ENCODE peak calls at places on chromosomes 1 and 21, in four cellular contexts. G is B cell, A is lower lobe of right lung, I is fibroblast of mammary gland. D is an unnamed sample.

GRCh38 chr1:155207578-155208405 is at the start of gene THBS3:
- DNase-seq in G (no peak), A (no peak), I (no peak), D (peak; percentile 17)

GRCh38 chr21:42002421-42002958 is 7.7 kb downstream of the ZBTB21 start:
- DNase-seq in G (peak; percentile 56), A (no peak), I (peak; percentile 95), D (peak; percentile 58)

GRCh38 chr1:18934205-18935000 is 22.1 kb downstream of the IFFO2 start:
- DNase-seq in G (no peak), A (no peak), I (no peak), D (no peak)

GRCh38 chr1:233299450-233299849 is 3.9 kb upstream of the PCNX2 start:
- DNase-seq in G (no peak), A (no peak), I (no peak), D (no peak)

GRCh38 chr21:15000076-15000475 is 64.7 kb downstream of the NRIP1 start:
- DNase-seq in G (no peak), A (no peak), I (peak; percentile 52), D (no peak)

GRCh38 chr1:203143671-203144070 is 16.1 kb downstream of the ADORA1 start:
- DNase-seq in G (no peak), A (no peak), I (no peak), D (no peak)

GRCh38 chr1:115306146-115306545 is 31.9 kb downstream of the NGF start:
- DNase-seq in G (no peak), A (no peak), I (no peak), D (no peak)

GRCh38 chr21:18155508-18156193 is 89.0 kb upstream of the CHODL start:
- DNase-seq in G (no peak), A (no peak), I (no peak), D (no peak)

GRCh38 chr1:220409751-220410370 is 118.1 kb upstream of the MARK1 start:
- DNase-seq in G (no peak), A (no peak), I (no peak), D (no peak)

GRCh38 chr1:192512426-192513125 is 63.0 kb upstream of the RGS1 start:
- DNase-seq in G (no peak), A (no peak), I (no peak), D (no peak)

GRCh38 chr1:234768569-234769283 is 158.7 kb upstream of the IRF2BP2 start:
- DNase-seq in G (no peak), A (no peak), I (no peak), D (peak; percentile 40)

GRCh38 chr1:198700016-198700392 is 61.2 kb downstream of the PTPRC start:
- DNase-seq in G (no peak), A (no peak), I (no peak), D (no peak)

GRCh38 chr1:21706151-21706835 is 37.1 kb upstream of the RAP1GAP start:
- DNase-seq in G (peak; percentile 69), A (no peak), I (peak; percentile 52), D (no peak)

GRCh38 chr1:22031214-22031962 is 21.1 kb upstream of the CDC42 start:
- DNase-seq in G (no peak), A (peak; percentile 71), I (no peak), D (no peak)

GRCh38 chr1:117826551-117827078 is 102.8 kb downstream of the GDAP2 start:
- DNase-seq in G (no peak), A (no peak), I (peak; percentile 96), D (no peak)

GRCh38 chr1:45685308-45686080 is 839 bp downstream of the GPBP1L1 start:
- DNase-seq in G (no peak), A (no peak), I (peak; percentile 16), D (no peak)

GRCh38 chr1:223363057-223363855 is 720 bp downstream of the SUSD4 start:
- DNase-seq in G (no peak), A (peak; percentile 51), I (peak; percentile 40), D (peak; percentile 22)

GRCh38 chr1:168783831-168784230 is 54.8 kb upstream of the DPT start:
- DNase-seq in G (no peak), A (no peak), I (peak; percentile 84), D (no peak)

GRCh38 chr1:61888808-61889207 is 146.5 kb downstream of the PATJ start:
- DNase-seq in G (no peak), A (no peak), I (no peak), D (no peak)

GRCh38 chr1:62318320-62318755 is 896 bp downstream of the KANK4 start:
- DNase-seq in G (no peak), A (no peak), I (no peak), D (no peak)

GRCh38 chr1:84859866-84860265 is 33.1 kb downstream of the LPAR3 start:
- DNase-seq in G (no peak), A (no peak), I (no peak), D (no peak)

GRCh38 chr1:93552751-93553455 is 105.0 kb downstream of the FNBP1L start:
- DNase-seq in G (no peak), A (no peak), I (peak; percentile 59), D (no peak)

GRCh38 chr1:41622402-41622801 is 137.9 kb upstream of the EDN2 start:
- DNase-seq in G (no peak), A (no peak), I (no peak), D (no peak)

GRCh38 chr1:203269654-203270020 is 35.7 kb upstream of the BTG2 start:
- DNase-seq in G (no peak), A (no peak), I (no peak), D (no peak)

GRCh38 chr1:202794049-202794725 is 14.0 kb downstream of the KDM5B start:
- DNase-seq in G (no peak), A (no peak), I (no peak), D (no peak)

GRCh38 chr1:54011316-54012007 is 6.5 kb downstream of the LDLRAD1 start:
- DNase-seq in G (no peak), A (no peak), I (no peak), D (no peak)

GRCh38 chr21:28832013-28832714 is 160.5 kb downstream of the LTN1 start:
- DNase-seq in G (no peak), A (no peak), I (peak; percentile 19), D (no peak)

GRCh38 chr1:170664283-170664827 is 424 bp downstream of the PRRX1 start:
- DNase-seq in G (no peak), A (peak; percentile 50), I (no peak), D (peak; percentile 60)

GRCh38 chr1:205270764-205271163 is 43.0 kb downstream of the TMCC2 start:
- DNase-seq in G (no peak), A (no peak), I (peak; percentile 70), D (no peak)

GRCh38 chr21:38027901-38028300 is 111.6 kb upstream of the KCNJ6 start:
- DNase-seq in G (no peak), A (no peak), I (peak; percentile 59), D (no peak)

DNA sequence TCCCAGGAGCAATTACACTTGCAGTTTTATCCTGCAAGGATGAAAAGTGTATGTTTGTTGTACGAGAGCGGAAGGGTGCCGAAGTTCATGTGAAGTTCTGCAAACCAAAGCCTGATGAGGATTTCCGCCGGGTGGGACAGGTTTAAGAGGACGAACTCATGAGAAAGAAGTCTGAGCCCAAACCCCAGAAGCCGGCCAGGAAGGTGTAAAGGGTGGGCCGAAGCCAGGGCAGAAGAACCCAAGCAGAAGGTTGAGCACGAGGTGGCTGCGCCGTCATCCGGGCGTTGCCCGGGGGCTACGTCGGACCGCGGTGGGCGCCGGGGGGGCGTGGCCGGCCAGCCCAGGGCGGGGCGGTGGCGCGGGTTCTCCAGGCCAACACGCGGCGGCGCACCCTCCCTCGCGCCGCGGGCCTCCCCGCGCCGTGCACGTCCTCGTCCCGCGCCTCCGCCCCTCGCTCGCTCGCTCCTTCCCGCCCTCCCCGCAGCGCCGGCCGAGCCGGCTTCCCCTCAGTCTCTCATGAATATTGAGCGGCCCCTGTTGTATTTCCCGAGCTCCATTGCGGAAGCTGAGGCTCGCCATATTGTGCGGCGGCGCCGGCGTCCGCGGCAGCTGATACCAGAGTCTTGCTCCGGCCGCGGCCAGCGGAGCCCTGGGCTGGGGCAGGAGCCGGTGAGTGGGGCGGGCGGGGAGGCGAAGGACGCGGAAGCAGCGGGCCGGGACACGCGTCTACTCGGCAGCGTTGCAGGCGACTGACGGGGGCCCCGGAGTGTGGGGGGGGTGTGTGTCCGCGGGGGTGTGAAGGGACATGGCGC is at the start of gene RNF2:
- DNase-seq in G (peak; percentile 86), A (peak; percentile 89), I (peak; percentile 67), D (peak; percentile 91)
- TF ChIP-seq CTCF in G (no peak), A (no peak), I (no peak), D (no peak)

GRCh38 chr21:45397381-45397780 is 7.6 kb upstream of the COL18A1 start:
- DNase-seq in G (no peak), A (no peak), I (no peak), D (no peak)
- TF ChIP-seq CTCF in G (no peak), A (no peak), I (no peak), D (no peak)

GRCh38 chr1:27552911-27553420 is 51.0 kb downstream of the AHDC1 start:
- DNase-seq in G (no peak), A (no peak), I (no peak), D (no peak)
- TF ChIP-seq CTCF in G (no peak), A (no peak), I (no peak), D (no peak)

DNA sequence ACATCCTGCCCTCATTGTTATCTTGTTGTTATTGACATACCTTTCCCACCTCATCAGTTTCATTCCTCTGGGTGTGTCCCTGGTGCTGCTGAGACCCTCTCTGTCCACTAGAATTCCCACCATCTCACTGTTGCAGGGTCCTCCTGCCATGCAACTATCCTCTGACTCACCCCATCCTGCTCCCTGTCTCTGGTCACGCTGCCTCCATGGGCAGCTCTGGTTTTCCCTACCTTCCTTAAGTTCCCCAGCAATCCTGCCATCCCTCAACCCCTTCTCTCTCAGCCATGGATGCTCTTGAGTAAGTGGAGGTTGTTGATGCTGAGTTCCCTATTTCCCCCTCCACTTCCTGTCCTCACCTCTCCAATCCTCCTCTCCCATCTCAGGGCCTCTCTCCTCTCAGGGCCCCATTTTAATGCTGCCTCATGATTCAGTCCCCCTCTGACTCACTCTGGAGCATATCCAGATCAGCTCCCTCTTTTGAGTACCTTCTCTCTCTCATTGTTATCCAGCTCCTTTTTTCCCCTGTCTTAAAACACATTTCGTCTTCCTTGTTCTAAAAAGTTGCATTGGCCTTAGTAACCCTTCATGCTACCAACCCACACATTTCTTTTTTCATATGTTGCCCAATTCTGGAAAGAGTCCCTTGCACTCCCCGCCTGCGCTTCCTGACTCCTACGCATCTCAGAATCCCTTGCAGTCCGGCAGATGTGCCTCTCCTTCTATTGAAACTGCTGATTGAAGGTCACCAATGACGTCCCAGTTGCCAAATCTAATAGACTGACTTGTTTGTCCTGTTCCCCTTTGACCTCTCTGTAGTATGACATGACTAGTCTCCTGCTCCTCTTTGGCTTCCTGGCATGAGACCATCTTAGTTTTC is 92.0 kb downstream of the CNIH3 start:
- DNase-seq in G (no peak), A (peak; percentile 64), I (peak; percentile 98), D (no peak)
- TF ChIP-seq CTCF in G (no peak), A (no peak), I (no peak), D (no peak)

DNA sequence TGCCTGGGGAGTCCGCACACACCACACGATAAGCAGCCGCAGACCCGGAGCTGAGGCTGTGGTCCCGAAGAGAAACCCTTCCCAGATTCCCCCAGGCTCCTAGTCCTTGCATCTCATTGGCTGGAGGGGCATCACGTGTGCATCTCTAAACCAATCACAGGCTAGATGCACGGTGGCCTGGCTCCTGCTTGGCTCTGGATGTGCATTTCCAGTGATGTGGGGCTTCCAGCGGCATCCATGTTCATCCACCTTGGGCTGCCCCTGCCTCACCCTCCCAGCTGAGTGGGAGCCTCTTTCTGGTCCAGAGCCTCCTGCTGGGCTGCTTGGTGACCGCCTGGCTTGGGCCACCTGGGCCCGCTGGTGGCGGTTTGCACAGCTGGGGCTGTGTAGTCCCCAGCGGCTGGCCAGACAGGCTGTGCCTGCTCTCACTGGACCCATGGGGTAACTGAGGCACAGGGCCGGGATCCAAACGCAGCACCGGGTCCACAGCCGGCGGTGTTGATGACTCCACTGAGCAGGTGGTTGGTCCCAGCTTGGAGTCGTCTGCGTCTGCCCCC is 41.1 kb downstream of the COL6A1 start:
- DNase-seq in G (no peak), A (no peak), I (peak; percentile 51), D (peak; percentile 26)
- TF ChIP-seq CTCF in G (no peak), A (no peak), I (no peak), D (no peak)

GRCh38 chr21:31476551-31477120 is 132.6 kb upstream of the TIAM1 start:
- DNase-seq in G (no peak), A (no peak), I (peak; percentile 24), D (no peak)
- TF ChIP-seq CTCF in G (no peak), A (no peak), I (peak; percentile 3), D (no peak)